ENCODE peak calls at places on chromosomes 2 and 18, in ten cellular contexts. S, C, O, V, X, I, M, U, G and Q are unnamed samples.

GRCh38 chr2:138494265-138494966 is 7.2 kb upstream of the SPOPL start:
- DNase-seq in V (no peak), U (no peak), X (no peak), O (no peak), C (no peak), G (no peak), S (no peak), I (no peak), M (no peak), Q (no peak)

GRCh38 chr2:95266781-95267430 is 7.3 kb upstream of the PROM2 start:
- DNase-seq in S (no peak), U (no peak), X (no peak), M (peak; percentile 66), I (no peak), G (no peak), C (peak; percentile 2), V (no peak), O (no peak), Q (no peak)

GRCh38 chr2:109295070-109295780 is 166.2 kb downstream of the SH3RF3 start:
- DNase-seq in M (no peak), V (no peak), X (no peak), U (no peak), S (no peak), G (no peak), I (no peak), O (no peak), C (no peak), Q (no peak)

GRCh38 chr2:46983065-46983801 is 67.6 kb upstream of the MCFD2 start:
- DNase-seq in S (no peak), V (peak; percentile 82), U (peak; percentile 47), O (no peak), M (no peak), I (no peak), X (peak; percentile 80), C (no peak), G (no peak), Q (no peak)

GRCh38 chr2:161943012-161943411 is 131.0 kb downstream of the DPP4 start:
- DNase-seq in U (no peak), O (no peak), M (no peak), V (no peak), C (no peak), G (no peak), S (no peak), X (peak; percentile 5), I (no peak), Q (no peak)

GRCh38 chr2:8456149-8457091 is 225.4 kb upstream of the ID2 start:
- DNase-seq in O (no peak), G (no peak), C (no peak), X (no peak), S (no peak), M (no peak), I (peak; percentile 58), V (no peak), U (peak; percentile 32), Q (peak; percentile 46)

GRCh38 chr2:232230557-232230956 is 148.0 kb upstream of the ALPP start:
- DNase-seq in I (no peak), V (peak; percentile 10), G (no peak), M (no peak), S (no peak), U (no peak), X (peak; percentile 53), O (no peak), C (peak; percentile 76), Q (no peak)

GRCh38 chr2:186695081-186695756 is 1.4 kb downstream of the FAM171B start:
- DNase-seq in I (no peak), C (no peak), S (peak; percentile 84), M (no peak), V (no peak), O (no peak), U (peak; percentile 70), G (peak; percentile 8), X (peak; percentile 86), Q (no peak)

GRCh38 chr2:189492451-189492850 is 51.2 kb downstream of the WDR75 start:
- DNase-seq in S (peak; percentile 60), V (no peak), U (peak; percentile 32), M (no peak), X (peak; percentile 57), C (no peak), O (no peak), I (no peak), G (no peak), Q (no peak)

GRCh38 chr2:179701524-179702110 is 159.8 kb downstream of the ZNF385B start:
- DNase-seq in C (no peak), I (no peak), G (no peak), S (no peak), V (no peak), U (no peak), M (no peak), X (peak; percentile 61), O (no peak), Q (no peak)

GRCh38 chr2:215680605-215681598 is 245.0 kb upstream of the FN1 start:
- DNase-seq in S (peak; percentile 86), O (no peak), I (no peak), G (no peak), U (peak; percentile 17), X (peak; percentile 93), C (no peak), V (no peak), M (no peak), Q (peak; percentile 0)

GRCh38 chr2:20449501-20450200 is 2.8 kb downstream of the RHOB start:
- DNase-seq in C (no peak), X (peak; percentile 47), M (no peak), O (no peak), I (no peak), G (no peak), V (no peak), S (no peak), U (no peak), Q (no peak)

GRCh38 chr18:45688834-45689233 is 35.1 kb upstream of the SLC14A1 start:
- DNase-seq in U (no peak), M (no peak), G (no peak), X (no peak), V (peak; percentile 44), O (peak; percentile 38), S (no peak), C (no peak), I (no peak), Q (peak; percentile 37)

GRCh38 chr18:50277935-50278334 is 3.4 kb downstream of the MBD1 start:
- DNase-seq in V (no peak), G (no peak), X (peak; percentile 47), S (peak; percentile 95), M (no peak), C (no peak), U (no peak), O (no peak), I (no peak), Q (no peak)

GRCh38 chr2:27347641-27348040 is 8.9 kb downstream of the GTF3C2 start:
- DNase-seq in S (no peak), V (no peak), G (no peak), C (no peak), M (no peak), U (no peak), O (no peak), I (no peak), X (peak; percentile 38), Q (no peak)

GRCh38 chr2:38636069-38636468 is 29.8 kb upstream of the GALM start:
- DNase-seq in O (no peak), C (no peak), S (no peak), I (no peak), V (no peak), G (no peak), M (no peak), X (no peak), U (no peak), Q (no peak)

GRCh38 chr2:133658020-133658903 is 90.0 kb upstream of the NCKAP5 start:
- DNase-seq in V (no peak), C (no peak), X (no peak), M (no peak), O (no peak), S (peak; percentile 23), U (no peak), I (no peak), G (no peak), Q (no peak)

GRCh38 chr2:182103531-182103930 is 117.9 kb downstream of the PPP1R1C start:
- DNase-seq in I (no peak), O (no peak), G (no peak), U (no peak), S (no peak), X (peak; percentile 19), C (no peak), M (no peak), V (no peak), Q (no peak)

GRCh38 chr2:8389373-8390108 is 292.3 kb upstream of the ID2 start:
- DNase-seq in O (no peak), V (no peak), I (no peak), U (peak; percentile 19), G (no peak), S (peak; percentile 9), M (no peak), C (no peak), X (peak; percentile 65), Q (no peak)

GRCh38 chr2:238999290-238999741 is 151.4 kb downstream of the TWIST2 start:
- DNase-seq in U (no peak), M (no peak), S (no peak), V (no peak), C (no peak), G (peak; percentile 89), I (no peak), O (no peak), X (no peak), Q (no peak)

GRCh38 chr2:10931710-10932255 is 20.0 kb downstream of the KCNF1 start:
- DNase-seq in I (no peak), V (no peak), X (peak; percentile 90), U (peak; percentile 81), G (no peak), C (no peak), O (no peak), M (no peak), S (peak; percentile 9), Q (no peak)

GRCh38 chr2:124437811-124438210 is 412.7 kb downstream of the CNTNAP5 start:
- DNase-seq in I (no peak), X (no peak), G (no peak), O (no peak), S (no peak), V (no peak), C (peak; percentile 45), M (no peak), U (no peak), Q (no peak)

GRCh38 chr2:27442282-27442980 is at the start of gene KRTCAP3:
- DNase-seq in X (no peak), G (peak; percentile 25), M (no peak), C (peak; percentile 91), I (no peak), O (peak; percentile 8), S (peak; percentile 50), V (peak; percentile 77), U (no peak), Q (peak; percentile 37)

GRCh38 chr2:219058541-219059374 is 2.0 kb downstream of the IHH start:
- DNase-seq in X (peak; percentile 44), M (no peak), G (no peak), S (no peak), O (no peak), I (no peak), U (peak; percentile 83), V (peak; percentile 10), C (peak; percentile 30), Q (no peak)

GRCh38 chr2:84314901-84315330 is 144.2 kb downstream of the SUCLG1 start:
- DNase-seq in O (peak; percentile 27), S (peak; percentile 70), X (peak; percentile 80), G (no peak), C (peak; percentile 95), I (peak; percentile 50), V (peak; percentile 54), U (peak; percentile 75), M (no peak), Q (peak; percentile 20)